ENCODE peak calls at places on chromosomes 3 and 15, in four cellular contexts. G is cardiac fibroblast, U is suprapubic skin, Z is neural progenitor cell. X is an unnamed sample.

GRCh38 chr15:41154412-41154811 is 38.3 kb upstream of the INO80 start:
- DNase-seq in G (peak), U (no peak), Z (no peak), X (no peak)

GRCh38 chr3:44019736-44020135 is 221.9 kb upstream of the TOPAZ1 start:
- DNase-seq in G (no peak), U (no peak), Z (peak), X (no peak)

GRCh38 chr15:48005921-48006541 is 114.8 kb upstream of the SLC24A5 start:
- DNase-seq in G (no peak), U (peak), Z (no peak), X (no peak)

GRCh38 chr15:65424683-65425082 is 1.9 kb upstream of the IGDCC4 start:
- DNase-seq in G (no peak), U (no peak), Z (no peak), X (no peak)

GRCh38 chr3:168006584-168006983 is 89.1 kb downstream of the GOLIM4 start:
- DNase-seq in G (no peak), U (no peak), Z (no peak), X (no peak)

GRCh38 chr3:4670352-4670751 is 177.2 kb downstream of the ITPR1 start:
- DNase-seq in G (no peak), U (no peak), Z (peak), X (no peak)

GRCh38 chr3:131705558-131706051 is 202.8 kb upstream of the MRPL3 start:
- DNase-seq in G (no peak), U (no peak), Z (peak), X (no peak)

GRCh38 chr3:33061782-33062181 is 35.2 kb downstream of the GLB1 start:
- DNase-seq in G (peak), U (no peak), Z (no peak), X (no peak)

GRCh38 chr3:39184081-39184967 is 8.1 kb downstream of the XIRP1 start:
- DNase-seq in G (no peak), U (no peak), Z (no peak), X (no peak)

GRCh38 chr3:43162573-43163084 is 56.8 kb upstream of the POMGNT2 start:
- DNase-seq in G (no peak), U (no peak), Z (no peak), X (no peak)

GRCh38 chr15:72242775-72243370 is 11.9 kb upstream of the PKM start:
- DNase-seq in G (no peak), U (no peak), Z (peak), X (no peak)

GRCh38 chr3:4741404-4742307 is 237.6 kb upstream of the BHLHE40 start:
- DNase-seq in G (peak), U (no peak), Z (no peak), X (no peak)

GRCh38 chr3:51581529-51581928 is 43.0 kb downstream of the RAD54L2 start:
- DNase-seq in G (peak), U (no peak), Z (no peak), X (no peak)

DNA sequence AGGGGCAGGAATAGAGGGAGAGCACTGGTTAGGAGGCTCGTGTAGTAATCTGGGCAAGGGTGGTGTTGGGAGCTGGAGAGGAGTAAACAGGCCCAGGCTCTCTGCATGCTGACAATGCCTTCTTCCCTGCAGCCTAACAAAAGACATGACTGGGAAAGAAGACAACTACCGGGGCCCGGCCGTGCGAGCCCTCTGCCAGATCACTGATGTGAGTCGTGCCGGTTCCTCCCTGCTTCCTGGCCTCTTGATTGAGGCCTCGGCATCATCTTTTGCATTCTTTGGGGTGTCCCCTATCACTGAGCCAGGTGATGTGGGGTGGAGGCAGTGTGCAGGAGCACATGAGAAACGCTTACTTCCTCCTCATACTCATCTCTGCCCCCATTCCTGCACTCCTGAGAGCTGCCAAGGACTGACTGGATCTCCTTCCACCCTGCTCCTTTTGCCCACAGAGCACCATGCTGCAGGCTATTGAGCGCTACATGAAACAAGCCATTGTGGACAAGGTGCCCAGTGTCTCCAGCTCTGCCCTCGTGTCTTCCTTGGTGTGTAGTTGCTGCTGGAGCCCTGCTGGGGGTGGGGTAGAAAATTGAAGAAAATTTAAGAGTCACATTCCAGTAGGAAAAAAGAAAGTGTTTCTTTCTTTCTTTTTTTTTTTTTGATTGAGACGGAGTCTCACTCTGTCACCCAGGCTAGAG is 5.3 kb downstream of the COPG1 start:
- DNase-seq in G (no peak), U (no peak), Z (no peak), X (no peak)
- TF ChIP-seq CTCF in G (no peak), U (no peak), Z (no peak), X (no peak)

GRCh38 chr3:80526153-80526552 is 758.4 kb upstream of the ROBO1 start:
- DNase-seq in G (no peak), U (no peak), Z (peak), X (no peak)

GRCh38 chr3:80519436-80519835 is 751.6 kb upstream of the ROBO1 start:
- DNase-seq in G (no peak), U (no peak), Z (no peak), X (no peak)

DNA sequence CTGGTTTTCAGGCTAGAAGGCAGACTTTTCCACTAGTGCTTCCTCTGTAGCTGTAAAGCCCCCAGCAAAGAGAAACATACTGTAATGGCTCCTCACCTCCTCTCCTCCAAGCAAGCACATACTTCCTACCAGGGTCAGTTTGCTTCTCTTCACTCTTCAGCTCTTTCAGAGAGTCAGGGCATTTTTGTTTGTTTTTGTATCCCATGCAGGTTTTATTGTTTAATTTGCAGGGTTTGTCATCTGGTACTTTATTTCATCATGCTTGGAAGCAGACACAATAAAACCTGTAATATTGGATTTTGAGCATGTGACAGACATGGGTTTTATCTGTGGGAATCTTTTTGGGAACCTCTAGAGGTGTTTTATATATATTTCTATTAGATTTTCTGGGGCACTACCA is 753.3 kb upstream of the ROBO1 start:
- DNase-seq in G (no peak), U (no peak), Z (no peak), X (no peak)
- TF ChIP-seq CTCF in G (no peak), U (no peak), Z (no peak), X (no peak)

GRCh38 chr15:99731336-99732267 is 1.6 kb downstream of the LYSMD4 start:
- DNase-seq in G (peak), U (no peak), Z (peak), X (no peak)

GRCh38 chr15:99727733-99728132 is 5.5 kb downstream of the LYSMD4 start:
- DNase-seq in G (no peak), U (no peak), Z (no peak), X (no peak)

GRCh38 chr15:99729327-99729726 is 3.9 kb downstream of the LYSMD4 start:
- DNase-seq in G (no peak), U (no peak), Z (no peak), X (no peak)

GRCh38 chr15:99732268-99732641 is 982 bp downstream of the LYSMD4 start:
- DNase-seq in G (peak), U (no peak), Z (no peak), X (no peak)

DNA sequence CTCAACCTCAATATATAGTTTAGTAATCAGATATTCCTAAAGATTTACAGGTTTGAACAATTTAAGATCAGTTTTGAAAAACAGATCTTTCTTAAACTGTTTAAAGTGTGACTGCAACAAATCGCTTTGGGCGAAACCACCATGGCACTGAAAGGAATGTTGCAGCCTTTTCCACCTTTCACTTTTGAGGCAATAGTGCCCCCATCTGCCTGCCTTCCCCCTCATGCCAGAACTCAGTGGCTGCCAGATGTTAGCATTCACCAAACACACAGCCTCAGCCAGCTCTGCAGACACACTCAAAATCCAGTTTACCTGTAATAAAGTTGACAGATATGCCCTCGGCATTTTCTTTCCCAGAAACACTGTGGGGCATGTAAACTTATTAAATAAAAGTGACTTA is 3.3 kb downstream of the LYSMD4 start:
- DNase-seq in G (peak), U (no peak), Z (peak), X (no peak)
- TF ChIP-seq CTCF in G (peak), U (peak), Z (peak), X (peak)

GRCh38 chr3:127002195-127003174 is 19.6 kb downstream of the PLXNA1 start:
- DNase-seq in G (peak), U (peak), Z (peak), X (peak)
- TF ChIP-seq CTCF in G (peak), U (peak), Z (peak), X (peak)

GRCh38 chr3:81173514-81173913 is 587.9 kb downstream of the GBE1 start:
- DNase-seq in G (peak), U (no peak), Z (peak), X (no peak)
- TF ChIP-seq CTCF in G (peak), U (no peak), Z (peak), X (peak)

DNA sequence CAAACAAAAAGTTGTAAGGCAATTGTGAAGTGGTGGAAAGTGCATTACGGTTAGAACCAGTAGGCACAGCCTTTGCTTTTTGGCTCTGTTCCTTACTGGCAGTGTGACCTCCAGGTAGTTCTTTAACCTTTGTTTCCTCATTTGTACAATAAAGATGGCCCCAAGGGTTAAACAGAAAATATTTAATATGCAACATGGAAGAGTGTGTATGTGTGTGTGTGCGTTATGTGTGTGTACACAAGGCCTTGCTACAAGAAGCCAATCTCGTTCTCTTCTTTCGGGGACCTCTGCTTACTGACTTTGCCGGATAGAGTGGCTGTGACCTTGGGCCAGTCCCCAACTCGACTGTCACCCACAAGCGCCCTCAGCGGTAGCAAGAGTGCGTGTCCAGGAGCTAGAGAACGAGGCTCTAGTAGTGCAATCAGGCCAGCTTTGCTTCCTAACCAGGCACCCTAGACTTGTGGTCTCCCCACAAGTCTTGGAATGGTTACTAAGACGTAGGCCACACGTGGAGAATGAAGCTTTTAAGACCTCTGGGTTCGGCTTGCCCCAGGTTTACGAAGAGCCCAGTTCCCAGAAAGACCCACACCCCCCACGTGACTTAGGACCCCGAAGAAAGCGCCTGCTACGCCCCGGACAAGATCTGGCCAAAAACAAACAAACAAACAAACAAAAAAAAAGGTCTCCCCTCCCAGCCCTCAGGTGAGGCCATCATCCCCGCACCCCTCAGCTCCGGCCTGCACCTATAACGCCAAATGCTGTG is 593 bp downstream of the CIAO2A start:
- DNase-seq in G (peak), U (no peak), Z (peak), X (no peak)
- TF ChIP-seq CTCF in G (peak), U (no peak), Z (peak), X (peak)

DNA sequence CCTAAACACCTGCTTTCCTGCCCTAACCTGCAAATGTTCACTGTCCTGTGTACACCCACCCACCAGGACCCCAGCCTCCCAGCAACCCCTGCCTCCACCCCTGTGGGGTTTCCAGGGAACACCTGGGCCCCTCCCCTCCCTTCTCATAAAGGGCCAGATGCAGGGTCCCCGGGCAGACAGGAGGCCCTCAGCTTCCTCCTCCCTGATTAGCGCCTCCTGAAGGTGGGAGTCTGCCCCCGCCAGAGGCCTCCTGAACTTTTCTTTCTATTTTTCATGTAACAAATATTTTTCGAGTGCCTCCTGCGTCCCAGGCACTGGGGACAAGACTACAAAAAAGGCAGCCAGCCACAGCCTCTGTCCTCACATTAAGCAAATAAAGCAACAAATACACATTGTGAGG is 135.4 kb upstream of the LINGO1 start:
- DNase-seq in G (no peak), U (no peak), Z (no peak), X (no peak)
- TF ChIP-seq CTCF in G (no peak), U (no peak), Z (peak), X (no peak)

DNA sequence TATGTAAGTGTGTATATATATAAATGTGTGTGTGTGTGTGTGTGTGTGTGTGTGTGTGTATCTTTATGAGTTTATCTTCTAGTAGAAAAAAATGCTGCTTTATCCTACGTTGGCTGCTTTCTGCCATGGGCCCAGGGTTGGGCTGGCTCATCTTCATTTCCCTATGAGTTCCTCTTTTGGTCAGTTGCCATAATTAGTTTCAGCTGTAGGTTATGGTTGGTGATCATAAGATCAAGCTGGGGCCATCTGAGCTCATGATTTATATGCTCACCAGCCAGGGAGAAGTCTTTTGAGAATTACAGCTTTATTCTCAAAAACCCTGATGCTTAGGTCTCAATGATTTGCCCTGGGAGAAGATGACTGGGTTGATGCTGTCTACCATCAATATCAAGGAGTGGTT is 775.8 kb upstream of the ARPP21 start:
- DNase-seq in G (no peak), U (no peak), Z (no peak), X (no peak)
- TF ChIP-seq CTCF in G (no peak), U (no peak), Z (no peak), X (no peak)